ENCODE peak calls at places on chromosomes 4 and X, in six cellular contexts. C, M, Q, B, T and F are unnamed samples.

GRCh38 chr4:17535906-17536305 is 20.9 kb downstream of the CLRN2 start:
- DNase-seq in B (no peak), T (no peak), Q (no peak), M (no peak), C (no peak), F (no peak)

GRCh38 chr4:148126825-148127224 is 315.4 kb downstream of the NR3C2 start:
- DNase-seq in T (no peak), B (no peak), M (no peak), C (no peak), Q (no peak), F (peak; percentile 41)

GRCh38 chr4:53854991-53855885 is 209.2 kb downstream of the CHIC2 start:
- DNase-seq in B (no peak), C (peak; percentile 65), Q (no peak), T (no peak), M (no peak), F (peak; percentile 83)

GRCh38 chr4:108396900-108397299 is 223.5 kb upstream of the RPL34 start:
- DNase-seq in M (no peak), B (no peak), T (no peak), C (no peak), Q (no peak), F (no peak)

GRCh38 chr4:108492816-108493595 is 127.4 kb upstream of the RPL34 start:
- DNase-seq in Q (peak; percentile 11), M (no peak), C (peak; percentile 41), B (no peak), T (no peak), F (peak; percentile 11)

GRCh38 chr4:8396762-8397406 is 43.6 kb downstream of the ACOX3 start:
- DNase-seq in M (no peak), T (no peak), Q (no peak), B (no peak), C (no peak), F (no peak)

GRCh38 chr4:159195400-159195799 is 92.5 kb downstream of the RAPGEF2 start:
- DNase-seq in B (no peak), Q (no peak), M (no peak), T (no peak), C (no peak), F (no peak)

GRCh38 chr4:139921551-139922184 is 232.3 kb downstream of the MAML3 start:
- DNase-seq in T (no peak), Q (no peak), B (no peak), M (no peak), C (no peak), F (no peak)

GRCh38 chr4:86778169-86778568 is 71.0 kb downstream of the SLC10A6 start:
- DNase-seq in B (no peak), Q (no peak), C (no peak), T (no peak), M (no peak), F (no peak)

GRCh38 chrX:131614241-131614640 is 70.4 kb downstream of the OR13H1 start:
- DNase-seq in B (no peak), T (no peak), C (no peak), Q (no peak), M (no peak), F (no peak)

GRCh38 chr4:30770049-30770549 is 49.9 kb downstream of the PCDH7 start:
- DNase-seq in T (no peak), B (no peak), C (peak; percentile 15), M (no peak), Q (no peak), F (peak; percentile 80)

GRCh38 chr4:26779674-26780073 is 81.0 kb upstream of the STIM2 start:
- DNase-seq in C (peak; percentile 53), T (no peak), B (no peak), Q (no peak), M (no peak), F (peak; percentile 23)

GRCh38 chr4:124713213-124713592 is 671 bp upstream of the ANKRD50 start:
- DNase-seq in B (no peak), M (no peak), Q (no peak), C (peak; percentile 81), T (peak; percentile 57), F (peak; percentile 80)

GRCh38 chr4:127632420-127633403 is at the start of gene INTU:
- DNase-seq in M (no peak), Q (no peak), T (peak; percentile 93), B (no peak), C (peak; percentile 96), F (peak; percentile 99)

GRCh38 chr4:95077864-95078263 is 320.1 kb downstream of the BMPR1B start:
- DNase-seq in Q (no peak), M (no peak), C (no peak), B (no peak), T (no peak), F (peak; percentile 30)